ENCODE peak calls at places on chromosomes 7 and 10, in six cellular contexts. W is stomach, D is lower lobe of right lung, U is adrenal gland, Q is cardiac muscle cell, R is osteocyte. S is an unnamed sample.

GRCh38 chr7:70419816-70420215 is 712.1 kb upstream of the GALNT17 start:
- DNase-seq in R (no peak), U (no peak), D (no peak), W (no peak), Q (no peak), S (no peak)

GRCh38 chr10:82319558-82319957 is 444.6 kb downstream of the NRG3 start:
- DNase-seq in D (no peak), W (no peak), Q (no peak), U (no peak), R (no peak), S (no peak)

GRCh38 chr10:94299417-94299816 is 63.3 kb downstream of the NOC3L start:
- DNase-seq in R (no peak), W (no peak), U (no peak), Q (no peak), D (no peak), S (no peak)

GRCh38 chr10:98338896-98339295 is 70.9 kb upstream of the LOXL4 start:
- DNase-seq in W (no peak), R (no peak), D (no peak), Q (no peak), U (no peak), S (no peak)

GRCh38 chr10:131658476-131659110 is 242.2 kb upstream of the PPP2R2D start:
- DNase-seq in R (no peak), Q (no peak), W (peak; percentile 9), U (peak; percentile 1), D (no peak), S (no peak)

GRCh38 chr10:43230101-43230908 is 36.6 kb downstream of the RASGEF1A start:
- DNase-seq in R (peak; percentile 78), W (no peak), Q (no peak), U (peak; percentile 14), D (peak; percentile 32), S (peak; percentile 5)

GRCh38 chr10:49686651-49687050 is 7.2 kb downstream of the C10orf53 start:
- DNase-seq in U (no peak), R (no peak), Q (no peak), D (no peak), W (no peak), S (no peak)

GRCh38 chr7:79090543-79090942 is 362.9 kb downstream of the MAGI2 start:
- DNase-seq in Q (no peak), R (no peak), U (no peak), D (no peak), W (no peak), S (no peak)

GRCh38 chr7:132518102-132518838 is 58.0 kb downstream of the PLXNA4 start:
- DNase-seq in R (no peak), U (no peak), Q (no peak), D (no peak), W (no peak), S (no peak)

GRCh38 chr10:83253272-83253671 is 886.0 kb upstream of the GHITM start:
- DNase-seq in W (no peak), U (no peak), D (no peak), Q (no peak), R (no peak), S (no peak)

GRCh38 chr10:100825325-100825875 is 80.0 kb downstream of the PAX2 start:
- DNase-seq in W (no peak), D (peak; percentile 9), Q (no peak), U (no peak), R (no peak), S (no peak)

GRCh38 chr10:116038259-116038658 is 234.7 kb downstream of the GFRA1 start:
- DNase-seq in Q (no peak), D (no peak), U (no peak), W (no peak), R (no peak), S (no peak)

GRCh38 chr7:48144291-48144768 is 26.9 kb upstream of the ABCA13 start:
- DNase-seq in D (no peak), R (no peak), Q (no peak), W (no peak), U (no peak), S (no peak)

GRCh38 chr10:79048639-79049550 is 19.9 kb upstream of the ZMIZ1 start:
- DNase-seq in W (no peak), D (peak; percentile 41), U (no peak), Q (no peak), R (no peak), S (peak; percentile 9)

GRCh38 chr10:129393812-129394211 is 73.2 kb upstream of the MGMT start:
- DNase-seq in Q (no peak), U (no peak), D (no peak), R (peak; percentile 74), W (no peak), S (no peak)

GRCh38 chr7:88218836-88219605 is 817 bp downstream of the SRI start:
- DNase-seq in D (peak; percentile 75), R (no peak), Q (peak; percentile 71), U (peak; percentile 57), W (peak; percentile 60), S (peak; percentile 26)

GRCh38 chr10:11631890-11632587 is 20.6 kb upstream of the USP6NL start:
- DNase-seq in W (no peak), Q (no peak), U (no peak), D (no peak), R (no peak), S (no peak)

GRCh38 chr10:15879058-15879457 is 18.8 kb upstream of the MINDY3 start:
- DNase-seq in U (no peak), R (no peak), Q (peak; percentile 15), W (no peak), D (no peak), S (no peak)

GRCh38 chr7:157494506-157495176 is 157.8 kb downstream of the DNAJB6 start:
- DNase-seq in U (no peak), W (peak; percentile 20), R (peak; percentile 73), D (no peak), Q (no peak), S (no peak)

GRCh38 chr10:14748471-14748870 is 26.2 kb downstream of the FAM107B start:
- DNase-seq in R (no peak), W (peak; percentile 86), Q (no peak), U (no peak), D (no peak), S (peak; percentile 40)

GRCh38 chr10:77409697-77410471 is 227.7 kb downstream of the KCNMA1 start:
- DNase-seq in W (peak; percentile 57), D (peak; percentile 65), Q (no peak), R (no peak), U (no peak), S (no peak)

GRCh38 chr10:26728957-26729356 is 31.5 kb downstream of the PDSS1 start:
- DNase-seq in D (no peak), R (no peak), W (no peak), U (no peak), Q (no peak), S (no peak)
- TF ChIP-seq CTCF in D (no peak), R (no peak), W (no peak), U (no peak), Q (no peak), S (no peak)

GRCh38 chr7:8035647-8036518 is 67.3 kb downstream of the GLCCI1 start:
- DNase-seq in W (no peak), R (no peak), D (no peak), U (no peak), Q (peak; percentile 6), S (no peak)
- TF ChIP-seq CTCF in W (no peak), R (peak; percentile 34), D (peak; percentile 39), U (no peak), Q (peak; percentile 58), S (peak; percentile 29)

DNA sequence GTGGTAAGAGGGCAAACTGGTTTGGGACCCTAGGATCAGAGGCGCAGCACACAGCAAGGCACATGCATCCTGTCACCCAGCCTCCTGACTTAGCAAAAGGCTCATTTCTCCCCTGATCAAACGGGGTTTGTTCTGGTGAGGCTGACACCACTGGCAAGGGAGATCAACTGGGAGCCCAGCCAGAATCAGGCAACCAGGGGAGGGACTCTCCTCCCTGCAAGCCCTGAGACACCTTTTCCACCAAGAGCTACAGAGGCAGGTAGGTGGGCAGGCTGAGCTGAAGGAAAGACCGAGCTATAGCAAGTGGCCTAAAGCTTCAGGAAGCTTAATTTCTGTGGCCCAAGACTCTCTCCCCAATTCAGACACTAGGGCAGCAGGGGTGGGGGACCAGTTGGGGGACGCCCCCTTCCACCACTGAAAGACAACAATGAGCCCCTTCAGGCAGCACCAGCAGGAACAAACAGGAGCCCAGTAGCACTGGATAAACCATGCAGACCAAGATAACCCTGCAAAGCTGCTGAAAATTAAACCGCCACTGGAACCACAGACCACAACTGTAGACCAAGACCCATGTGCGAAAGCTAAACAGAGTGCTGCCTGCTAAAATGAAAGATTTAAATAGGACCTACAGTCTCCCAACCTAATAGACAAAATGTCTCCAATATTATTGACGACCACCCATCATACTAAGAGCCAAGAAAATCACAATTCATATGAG is 27.1 kb upstream of the SAR1A start:
- DNase-seq in Q (no peak), U (no peak), D (no peak), W (no peak), R (no peak), S (no peak)
- TF ChIP-seq CTCF in Q (no peak), U (no peak), D (no peak), W (no peak), R (no peak), S (no peak)

GRCh38 chr10:86946215-86947170 is 10.9 kb downstream of the MMRN2 start:
- DNase-seq in U (no peak), W (peak; percentile 62), R (peak; percentile 71), Q (no peak), D (no peak), S (peak; percentile 59)

GRCh38 chr10:86944471-86944870 is 12.9 kb downstream of the MMRN2 start:
- DNase-seq in U (no peak), D (no peak), W (no peak), Q (no peak), R (peak; percentile 34), S (no peak)

GRCh38 chr10:86944907-86945306 is 12.5 kb downstream of the MMRN2 start:
- DNase-seq in R (peak; percentile 75), Q (no peak), D (no peak), U (no peak), W (no peak), S (no peak)

GRCh38 chr10:86944031-86944419 is 13.4 kb downstream of the MMRN2 start:
- DNase-seq in D (no peak), Q (no peak), R (peak; percentile 73), U (no peak), W (no peak), S (no peak)

DNA sequence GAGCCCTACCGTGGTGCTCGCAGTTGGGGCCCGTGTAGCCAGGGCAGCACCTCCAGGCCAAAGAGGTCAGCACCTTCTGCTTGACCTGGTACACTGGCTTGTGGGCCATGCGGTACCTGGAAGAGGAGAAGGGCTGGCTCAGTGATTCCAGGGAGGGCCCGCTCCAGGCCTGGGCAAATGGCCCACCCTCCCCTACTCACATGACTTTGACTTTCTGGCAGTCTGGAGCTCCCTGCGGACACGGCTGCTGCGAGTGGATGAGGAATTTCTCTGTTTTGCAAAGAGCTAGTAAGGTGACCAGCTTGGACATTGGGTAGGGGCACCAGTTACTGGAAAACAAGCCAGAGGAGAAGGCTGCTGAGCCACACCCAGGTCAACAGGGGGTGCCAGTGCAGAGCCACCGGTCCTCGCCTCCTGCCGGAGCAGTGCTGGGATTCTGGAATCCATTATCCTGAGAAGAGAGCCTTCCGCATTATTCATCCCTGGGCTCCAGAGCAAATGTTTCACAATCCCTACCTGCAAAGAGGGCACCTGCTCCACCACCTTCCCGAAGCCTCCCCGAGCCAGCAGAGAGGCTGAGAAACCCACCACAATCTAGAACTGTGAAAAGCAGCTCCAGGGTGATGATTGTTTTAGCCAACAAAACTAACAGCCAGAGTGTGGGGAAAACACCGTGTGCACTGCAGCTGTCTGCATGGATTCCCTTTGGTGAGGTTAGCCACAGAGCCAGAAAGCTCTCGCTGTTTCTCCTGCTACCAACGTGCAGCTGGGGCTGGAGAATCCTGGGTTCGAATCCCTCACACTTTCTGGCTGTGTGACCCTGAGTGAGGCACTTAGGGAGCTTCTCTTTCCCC is 11.8 kb downstream of the MMRN2 start:
- DNase-seq in D (no peak), U (no peak), Q (peak; percentile 65), W (peak; percentile 23), R (peak; percentile 77), S (peak; percentile 16)
- TF ChIP-seq CTCF in D (no peak), U (no peak), Q (peak; percentile 37), W (no peak), R (peak; percentile 50), S (peak; percentile 54)

GRCh38 chr10:119305860-119306513 is 98.6 kb downstream of the GRK5 start:
- DNase-seq in U (no peak), W (peak; percentile 52), R (no peak), Q (no peak), D (no peak), S (no peak)
- TF ChIP-seq CTCF in U (no peak), W (no peak), R (no peak), Q (no peak), D (no peak), S (no peak)

S was measured in left ventricle myocardium inferior.